ENCODE peak calls at places on chromosome 6, in nine cellular contexts. S is kidney, K is fibroblast of lung, V is tibial nerve, L is breast epithelium, T is psoas muscle, W is cardiac fibroblast, P is MM.1S, Y is astrocyte of the cerebellum. D is an unnamed sample.

GRCh38 chr6:143761103-143761502 is 82.0 kb upstream of the LTV1 start:
- DNase-seq in S (no peak), K (no peak), V (no peak), L (no peak), T (no peak), W (no peak), P (no peak), Y (no peak), D (no peak)

GRCh38 chr6:7644394-7644793 is 54.4 kb downstream of the SNRNP48 start:
- DNase-seq in S (no peak), K (no peak), V (no peak), L (no peak), T (no peak), W (peak), P (no peak), Y (no peak), D (no peak)

GRCh38 chr6:149293244-149293643 is 24.3 kb upstream of the TAB2 start:
- DNase-seq in S (no peak), K (no peak), V (no peak), L (no peak), T (no peak), W (no peak), P (no peak), Y (no peak), D (no peak)

GRCh38 chr6:45667265-45667664 is 289.5 kb upstream of the SUPT3H start:
- DNase-seq in S (no peak), K (no peak), V (no peak), L (no peak), T (no peak), W (no peak), P (no peak), Y (no peak), D (no peak)

GRCh38 chr6:139187489-139187888 is 52.6 kb downstream of the HECA start:
- DNase-seq in S (no peak), K (no peak), V (no peak), L (no peak), T (no peak), W (no peak), P (no peak), Y (no peak), D (no peak)

GRCh38 chr6:169131356-169131755 is 122.3 kb downstream of the THBS2 start:
- DNase-seq in S (no peak), K (peak), V (no peak), L (no peak), T (no peak), W (no peak), P (no peak), Y (no peak), D (no peak)

GRCh38 chr6:166627039-166627874 is at the start of gene RPS6KA2:
- DNase-seq in S (peak), K (peak), V (peak), L (peak), T (peak), W (peak), P (peak), Y (peak), D (peak)

GRCh38 chr6:53524455-53524815 is 20.5 kb downstream of the GCLC start:
- DNase-seq in S (no peak), K (peak), V (no peak), L (no peak), T (no peak), W (peak), P (no peak), Y (no peak), D (no peak)

GRCh38 chr6:161048636-161049035 is 57.1 kb downstream of the MAP3K4 start:
- DNase-seq in S (no peak), K (peak), V (no peak), L (no peak), T (no peak), W (peak), P (no peak), Y (peak), D (no peak)

GRCh38 chr6:45697605-45698004 is 318.1 kb downstream of the CLIC5 start:
- DNase-seq in S (no peak), K (peak), V (no peak), L (no peak), T (no peak), W (peak), P (no peak), Y (peak), D (peak)

GRCh38 chr6:136737343-136738177 is 54.7 kb downstream of the MAP3K5 start:
- DNase-seq in S (no peak), K (peak), V (no peak), L (no peak), T (no peak), W (peak), P (no peak), Y (no peak), D (no peak)

GRCh38 chr6:151087861-151088598 is 151.7 kb upstream of the AKAP12 start:
- DNase-seq in S (peak), K (peak), V (no peak), L (no peak), T (no peak), W (peak), P (no peak), Y (no peak), D (no peak)

GRCh38 chr6:132131777-132132176 is 180.6 kb upstream of the CCN2 start:
- DNase-seq in S (no peak), K (peak), V (no peak), L (no peak), T (peak), W (peak), P (no peak), Y (peak), D (peak)

GRCh38 chr6:113190170-113190569 is 667.0 kb upstream of the MARCKS start:
- DNase-seq in S (no peak), K (peak), V (no peak), L (no peak), T (no peak), W (no peak), P (no peak), Y (no peak), D (peak)

GRCh38 chr6:140105857-140106256 is 731.4 kb upstream of the CITED2 start:
- DNase-seq in S (no peak), K (peak), V (no peak), L (no peak), T (no peak), W (peak), P (no peak), Y (no peak), D (peak)

GRCh38 chr6:6546318-6547110 is 42.0 kb upstream of the LY86 start:
- DNase-seq in S (peak), K (peak), V (peak), L (no peak), T (peak), W (peak), P (peak), Y (no peak), D (peak)

GRCh38 chr6:35048031-35048613 is 93.0 kb downstream of the TCP11 start:
- DNase-seq in S (no peak), K (no peak), V (no peak), L (no peak), T (no peak), W (no peak), P (no peak), Y (no peak), D (no peak)

GRCh38 chr6:139027620-139028182 is 844 bp upstream of the ABRACL start:
- DNase-seq in S (no peak), K (peak), V (no peak), L (no peak), T (no peak), W (peak), P (peak), Y (no peak), D (peak)

GRCh38 chr6:90338409-90338808 is 41.8 kb upstream of the BACH2 start:
- DNase-seq in S (no peak), K (peak), V (no peak), L (no peak), T (no peak), W (peak), P (no peak), Y (no peak), D (no peak)

GRCh38 chr6:107344383-107344782 is 115.0 kb downstream of the PDSS2 start:
- DNase-seq in S (no peak), K (no peak), V (no peak), L (no peak), T (no peak), W (no peak), P (no peak), Y (no peak), D (no peak)

GRCh38 chr6:57069920-57070331 is 20.1 kb upstream of the ZNF451 start:
- DNase-seq in S (no peak), K (no peak), V (no peak), L (no peak), T (no peak), W (no peak), P (no peak), Y (no peak), D (no peak)

GRCh38 chr6:25025248-25025918 is 89.6 kb upstream of the RIPOR2 start:
- DNase-seq in S (no peak), K (no peak), V (no peak), L (no peak), T (no peak), W (no peak), P (no peak), Y (no peak), D (no peak)
- H3K4me3 ChIP-seq in S (no peak), K (no peak), V (no peak), L (no peak), T (no peak), W (no peak), P (no peak), Y (no peak), D (no peak)

DNA sequence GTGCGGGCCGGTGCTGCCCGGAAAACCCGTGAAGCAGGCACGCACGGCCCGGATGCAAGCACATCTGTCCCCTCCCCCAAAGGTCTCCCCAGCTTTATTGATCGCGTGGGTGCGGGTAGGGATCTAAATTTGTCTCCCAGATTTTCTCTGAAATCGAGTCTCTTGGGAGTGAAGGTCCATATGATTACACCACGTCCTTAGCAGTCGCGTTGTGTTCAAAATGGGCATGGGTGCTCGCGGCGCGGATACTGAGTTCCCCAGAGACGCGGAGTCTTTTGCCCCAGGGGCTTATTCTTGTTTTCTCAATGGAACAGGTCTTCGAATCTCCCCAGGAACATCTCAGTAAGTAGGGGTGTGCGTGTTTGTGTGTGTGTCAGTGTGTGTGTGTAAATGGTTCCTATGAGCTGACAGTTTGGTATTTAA is 2.8 kb upstream of the ZNF292 start:
- DNase-seq in S (no peak), K (peak), V (no peak), L (peak), T (no peak), W (peak), P (no peak), Y (no peak), D (peak)
- H3K4me3 ChIP-seq in S (peak), K (peak), V (peak), L (peak), T (peak), W (peak), P (no peak), Y (peak), D (peak)

GRCh38 chr6:134178230-134179044 is 126.0 kb upstream of the SLC2A12 start:
- DNase-seq in S (peak), K (peak), V (peak), L (peak), T (peak), W (peak), P (peak), Y (peak), D (peak)
- H3K4me3 ChIP-seq in S (peak), K (peak), V (peak), L (peak), T (peak), W (peak), P (peak), Y (peak), D (peak)

GRCh38 chr6:27230758-27231111 is 16.8 kb upstream of the PRSS16 start:
- DNase-seq in S (no peak), K (no peak), V (no peak), L (no peak), T (no peak), W (no peak), P (no peak), Y (no peak), D (no peak)

GRCh38 chr6:27224729-27225128 is 22.8 kb upstream of the PRSS16 start:
- DNase-seq in S (no peak), K (no peak), V (no peak), L (no peak), T (no peak), W (no peak), P (no peak), Y (no peak), D (peak)

GRCh38 chr6:27234576-27234975 is 12.9 kb upstream of the PRSS16 start:
- DNase-seq in S (no peak), K (no peak), V (no peak), L (no peak), T (no peak), W (no peak), P (no peak), Y (no peak), D (no peak)

DNA sequence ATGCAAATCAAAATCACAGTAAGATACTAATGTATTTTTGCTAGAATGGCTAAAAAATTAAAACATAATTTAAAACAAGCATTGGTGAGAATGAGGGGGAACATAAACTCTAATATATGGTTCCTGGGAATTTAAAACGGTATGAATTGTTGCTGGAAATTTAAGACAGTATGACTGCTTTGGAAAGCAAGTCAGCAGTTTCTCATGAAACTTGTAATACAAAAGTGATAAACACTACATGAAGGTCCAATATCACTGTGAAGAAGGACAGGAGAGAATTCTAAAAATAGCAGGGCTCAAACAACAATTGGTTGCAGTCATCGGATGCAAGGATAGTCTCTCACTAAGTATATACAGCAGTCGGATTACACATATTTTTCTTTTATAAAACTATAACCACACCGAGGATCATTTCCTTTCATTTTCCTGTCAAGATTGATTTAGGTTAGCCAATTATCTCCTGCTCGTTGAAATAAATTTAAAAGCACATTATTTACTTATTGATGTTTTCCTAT is 18.5 kb upstream of the PRSS16 start:
- DNase-seq in S (no peak), K (no peak), V (no peak), L (no peak), T (no peak), W (no peak), P (no peak), Y (no peak), D (no peak)
- H3K4me3 ChIP-seq in S (no peak), K (no peak), V (no peak), L (no peak), T (no peak), W (no peak), P (no peak), Y (no peak), D (no peak)

DNA sequence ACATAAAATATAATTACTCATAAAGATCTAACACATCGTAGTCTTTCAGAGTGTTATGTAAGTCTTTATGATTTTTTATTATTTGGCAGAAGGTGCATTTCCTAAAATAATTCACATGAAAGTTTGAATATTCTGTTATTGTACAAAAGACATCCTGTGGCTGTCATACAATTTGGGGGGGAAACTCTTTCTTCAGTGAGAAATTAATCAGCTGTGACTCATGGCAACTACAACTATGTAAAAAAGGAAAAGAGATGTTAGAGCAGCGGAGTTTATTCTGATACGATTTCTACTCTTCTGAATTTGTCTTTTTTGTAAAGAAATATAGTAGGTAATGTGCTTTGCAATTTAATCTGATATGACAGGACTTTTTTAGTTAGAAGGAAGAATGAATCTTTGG is 14.2 kb downstream of the COL19A1 start:
- DNase-seq in S (no peak), K (no peak), V (no peak), L (no peak), T (no peak), W (peak), P (no peak), Y (no peak), D (peak)
- H3K4me3 ChIP-seq in S (no peak), K (no peak), V (no peak), L (no peak), T (no peak), W (no peak), P (no peak), Y (no peak), D (peak)